ENCODE peak calls at places on chromosomes 13 and 19, in six cellular contexts. One of them, this sample, is unnamed.

GRCh38 chr13:74217816-74218215 is 83.6 kb upstream of the KLF12 start:
- DNase-seq in HCT116: no peak
- DNase-seq in HepG2: no peak
- DNase-seq in transverse colon: no peak
- DNase-seq in upper lobe of left lung: no peak
- DNase-seq in GM12878: no peak
- DNase-seq in this sample: no peak

GRCh38 chr13:69970521-69970920 is 137.1 kb upstream of the ATXN8OS start:
- DNase-seq in HCT116: no peak
- DNase-seq in HepG2: no peak
- DNase-seq in transverse colon: no peak
- DNase-seq in upper lobe of left lung: no peak
- DNase-seq in GM12878: no peak
- DNase-seq in this sample: no peak

GRCh38 chr13:31037874-31038475 is 105.5 kb downstream of the TEX26 start:
- DNase-seq in HCT116: no peak
- DNase-seq in HepG2: no peak
- DNase-seq in transverse colon: no peak
- DNase-seq in upper lobe of left lung: no peak
- DNase-seq in GM12878: no peak
- DNase-seq in this sample: no peak

GRCh38 chr19:1465191-1466016 is 13.6 kb downstream of the C19orf25 start:
- DNase-seq in HCT116: no peak
- DNase-seq in HepG2: no peak
- DNase-seq in transverse colon: peak
- DNase-seq in upper lobe of left lung: peak
- DNase-seq in GM12878: no peak
- DNase-seq in this sample: no peak

GRCh38 chr19:43777163-43777700 is 3.5 kb downstream of the KCNN4 start:
- DNase-seq in HCT116: no peak
- DNase-seq in HepG2: no peak
- DNase-seq in transverse colon: no peak
- DNase-seq in upper lobe of left lung: no peak
- DNase-seq in GM12878: no peak
- DNase-seq in this sample: no peak

GRCh38 chr13:101492251-101492910 is 39.9 kb downstream of the ITGBL1 start:
- DNase-seq in HCT116: no peak
- DNase-seq in HepG2: no peak
- DNase-seq in transverse colon: no peak
- DNase-seq in upper lobe of left lung: no peak
- DNase-seq in GM12878: no peak
- DNase-seq in this sample: no peak

GRCh38 chr19:30064021-30064699 is 122.1 kb downstream of the URI1 start:
- DNase-seq in HCT116: no peak
- DNase-seq in HepG2: no peak
- DNase-seq in transverse colon: peak
- DNase-seq in upper lobe of left lung: no peak
- DNase-seq in GM12878: no peak
- DNase-seq in this sample: no peak

GRCh38 chr13:113084943-113085540 is 20.5 kb upstream of the F7 start:
- DNase-seq in HCT116: no peak
- DNase-seq in HepG2: no peak
- DNase-seq in transverse colon: no peak
- DNase-seq in upper lobe of left lung: no peak
- DNase-seq in GM12878: no peak
- DNase-seq in this sample: no peak

GRCh38 chr13:44693156-44693826 is 117.2 kb upstream of the TSC22D1 start:
- DNase-seq in HCT116: no peak
- DNase-seq in HepG2: no peak
- DNase-seq in transverse colon: no peak
- DNase-seq in upper lobe of left lung: no peak
- DNase-seq in GM12878: no peak
- DNase-seq in this sample: no peak

GRCh38 chr19:35755550-35756371 is 1.1 kb downstream of the HSPB6 start:
- DNase-seq in HCT116: no peak
- DNase-seq in HepG2: no peak
- DNase-seq in transverse colon: peak
- DNase-seq in upper lobe of left lung: peak
- DNase-seq in GM12878: no peak
- DNase-seq in this sample: no peak

GRCh38 chr13:114136576-114136975 is 4.2 kb upstream of the RASA3 start:
- DNase-seq in HCT116: no peak
- DNase-seq in HepG2: no peak
- DNase-seq in transverse colon: no peak
- DNase-seq in upper lobe of left lung: no peak
- DNase-seq in GM12878: no peak
- DNase-seq in this sample: no peak

GRCh38 chr19:58228584-58229254 is at the start of gene ZNF544:
- DNase-seq in HCT116: peak
- DNase-seq in HepG2: peak
- DNase-seq in transverse colon: peak
- DNase-seq in upper lobe of left lung: peak
- DNase-seq in GM12878: peak
- DNase-seq in this sample: peak

GRCh38 chr19:23002690-23003422 is at the start of gene ZNF728:
- DNase-seq in HCT116: no peak
- DNase-seq in HepG2: no peak
- DNase-seq in transverse colon: peak
- DNase-seq in upper lobe of left lung: peak
- DNase-seq in GM12878: no peak
- DNase-seq in this sample: no peak

GRCh38 chr19:29119582-29119981 is 93.4 kb downstream of the UQCRFS1 start:
- DNase-seq in HCT116: no peak
- DNase-seq in HepG2: no peak
- DNase-seq in transverse colon: no peak
- DNase-seq in upper lobe of left lung: no peak
- DNase-seq in GM12878: no peak
- DNase-seq in this sample: no peak

GRCh38 chr13:55999709-56000108 is 1141.0 kb upstream of the PRR20A start:
- DNase-seq in HCT116: no peak
- DNase-seq in HepG2: no peak
- DNase-seq in transverse colon: no peak
- DNase-seq in upper lobe of left lung: no peak
- DNase-seq in GM12878: no peak
- DNase-seq in this sample: no peak

GRCh38 chr19:17473041-17473440 is 2.7 kb downstream of the SLC27A1 start:
- DNase-seq in HCT116: peak
- DNase-seq in HepG2: no peak
- DNase-seq in transverse colon: no peak
- DNase-seq in upper lobe of left lung: peak
- DNase-seq in GM12878: no peak
- DNase-seq in this sample: no peak

GRCh38 chr19:17790059-17790780 is 4.7 kb upstream of the B3GNT3 start:
- DNase-seq in HCT116: peak
- DNase-seq in HepG2: no peak
- DNase-seq in transverse colon: peak
- DNase-seq in upper lobe of left lung: no peak
- DNase-seq in GM12878: no peak
- DNase-seq in this sample: no peak

GRCh38 chr19:19232231-19232630 is 20.5 kb downstream of the NCAN start:
- DNase-seq in HCT116: no peak
- DNase-seq in HepG2: no peak
- DNase-seq in transverse colon: no peak
- DNase-seq in upper lobe of left lung: no peak
- DNase-seq in GM12878: no peak
- DNase-seq in this sample: no peak

GRCh38 chr13:32141462-32141861 is 109.9 kb downstream of the FRY start:
- DNase-seq in HCT116: no peak
- DNase-seq in HepG2: no peak
- DNase-seq in transverse colon: no peak
- DNase-seq in upper lobe of left lung: no peak
- DNase-seq in GM12878: no peak
- DNase-seq in this sample: no peak

GRCh38 chr19:18507021-18507726 is 14.7 kb downstream of the ELL start:
- DNase-seq in HCT116: no peak
- DNase-seq in HepG2: no peak
- DNase-seq in transverse colon: peak
- DNase-seq in upper lobe of left lung: no peak
- DNase-seq in GM12878: no peak
- DNase-seq in this sample: no peak

GRCh38 chr19:33096005-33096404 is 15.0 kb downstream of the GPATCH1 start:
- DNase-seq in HCT116: no peak
- DNase-seq in HepG2: no peak
- DNase-seq in transverse colon: no peak
- DNase-seq in upper lobe of left lung: no peak
- DNase-seq in GM12878: no peak
- DNase-seq in this sample: no peak

GRCh38 chr19:43432866-43433673 is 18.4 kb downstream of the TEX101 start:
- DNase-seq in HCT116: peak
- DNase-seq in HepG2: peak
- DNase-seq in transverse colon: peak
- DNase-seq in upper lobe of left lung: peak
- DNase-seq in GM12878: no peak
- DNase-seq in this sample: peak

GRCh38 chr13:112819816-112820215 is 130.0 kb downstream of the ATP11A start:
- DNase-seq in HCT116: no peak
- DNase-seq in HepG2: no peak
- DNase-seq in transverse colon: no peak
- DNase-seq in upper lobe of left lung: peak
- DNase-seq in GM12878: no peak
- DNase-seq in this sample: no peak

GRCh38 chr19:13260883-13261653 is 110.9 kb downstream of the IER2 start:
- DNase-seq in HCT116: peak
- DNase-seq in HepG2: no peak
- DNase-seq in transverse colon: no peak
- DNase-seq in upper lobe of left lung: peak
- DNase-seq in GM12878: peak
- DNase-seq in this sample: peak

GRCh38 chr13:36531746-36532486 is 99.6 kb downstream of the CCNA1 start:
- DNase-seq in HCT116: no peak
- DNase-seq in HepG2: no peak
- DNase-seq in transverse colon: no peak
- DNase-seq in upper lobe of left lung: peak
- DNase-seq in GM12878: no peak
- DNase-seq in this sample: no peak
- TF ChIP-seq POLR2AphosphoS5 in HCT116: no peak
- TF ChIP-seq POLR2AphosphoS5 in HepG2: no peak
- TF ChIP-seq POLR2AphosphoS5 in transverse colon: no peak
- TF ChIP-seq POLR2AphosphoS5 in upper lobe of left lung: no peak
- TF ChIP-seq POLR2AphosphoS5 in GM12878: no peak
- TF ChIP-seq POLR2AphosphoS5 in this sample: no peak

GRCh38 chr13:97239943-97240788 is 18.0 kb downstream of the MBNL2 start:
- DNase-seq in HCT116: no peak
- DNase-seq in HepG2: no peak
- DNase-seq in transverse colon: no peak
- DNase-seq in upper lobe of left lung: no peak
- DNase-seq in GM12878: no peak
- DNase-seq in this sample: no peak
- TF ChIP-seq POLR2A in HCT116: no peak
- TF ChIP-seq POLR2A in HepG2: no peak
- TF ChIP-seq POLR2A in transverse colon: no peak
- TF ChIP-seq POLR2A in upper lobe of left lung: no peak
- TF ChIP-seq POLR2A in GM12878: no peak
- TF ChIP-seq POLR2A in this sample: no peak

DNA sequence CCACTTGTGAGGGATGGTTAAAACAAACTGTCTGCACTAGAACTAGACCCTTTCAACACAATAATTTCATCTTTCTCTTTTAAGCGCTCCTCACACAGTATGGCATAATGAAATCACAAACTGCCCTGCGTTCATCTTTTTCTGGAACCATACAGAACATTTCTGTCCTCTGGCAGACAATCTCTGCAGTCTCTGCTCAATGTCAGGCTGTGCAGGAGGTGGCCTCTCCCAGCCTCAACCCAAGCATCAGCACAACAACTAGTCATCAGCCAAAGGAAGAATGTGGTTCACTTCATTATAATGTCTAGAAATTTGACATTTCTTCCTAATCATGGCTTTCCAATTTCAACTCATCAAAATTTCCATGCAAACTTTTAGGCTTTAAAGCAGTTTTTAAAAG is 125.1 kb upstream of the STARD13 start:
- DNase-seq in HCT116: no peak
- DNase-seq in HepG2: no peak
- DNase-seq in transverse colon: no peak
- DNase-seq in upper lobe of left lung: no peak
- DNase-seq in GM12878: no peak
- DNase-seq in this sample: no peak
- TF ChIP-seq POLR2AphosphoS5 in HCT116: no peak
- TF ChIP-seq POLR2AphosphoS5 in HepG2: no peak
- TF ChIP-seq POLR2AphosphoS5 in transverse colon: no peak
- TF ChIP-seq POLR2AphosphoS5 in upper lobe of left lung: no peak
- TF ChIP-seq POLR2AphosphoS5 in GM12878: no peak
- TF ChIP-seq POLR2AphosphoS5 in this sample: no peak

GRCh38 chr13:27425151-27425917 is 915 bp downstream of the GTF3A start:
- DNase-seq in HCT116: no peak
- DNase-seq in HepG2: no peak
- DNase-seq in transverse colon: no peak
- DNase-seq in upper lobe of left lung: no peak
- DNase-seq in GM12878: no peak
- DNase-seq in this sample: no peak
- TF ChIP-seq POLR2A in HCT116: no peak
- TF ChIP-seq POLR2A in HepG2: no peak
- TF ChIP-seq POLR2A in transverse colon: no peak
- TF ChIP-seq POLR2A in upper lobe of left lung: no peak
- TF ChIP-seq POLR2A in GM12878: no peak
- TF ChIP-seq POLR2A in this sample: no peak